ENCODE peak calls at places on chromosomes 2 and 18, in five cellular contexts. U, Q, L, T and P are unnamed samples.

GRCh38 chr18:13500891-13501887 is 225.2 kb downstream of the FAM210A start:
- DNase-seq in U (no peak), Q (no peak), L (peak), T (no peak), P (no peak)

GRCh38 chr2:11220445-11220844 is 65.2 kb downstream of the SLC66A3 start:
- DNase-seq in U (no peak), Q (no peak), L (no peak), T (no peak), P (no peak)

GRCh38 chr2:84849271-84849952 is 31.5 kb downstream of the TRABD2A start:
- DNase-seq in U (no peak), Q (peak), L (no peak), T (peak), P (no peak)

GRCh38 chr2:69299772-69300516 is 87.1 kb downstream of the GFPT1 start:
- DNase-seq in U (no peak), Q (no peak), L (no peak), T (no peak), P (no peak)

GRCh38 chr2:152100961-152101360 is 2.1 kb upstream of the CACNB4 start:
- DNase-seq in U (no peak), Q (no peak), L (no peak), T (no peak), P (no peak)

GRCh38 chr18:23825978-23826405 is 136.7 kb downstream of the LAMA3 start:
- DNase-seq in U (no peak), Q (no peak), L (no peak), T (no peak), P (no peak)

GRCh38 chr2:211534655-211535054 is 978.3 kb downstream of the CPS1 start:
- DNase-seq in U (no peak), Q (no peak), L (peak), T (peak), P (no peak)

GRCh38 chr2:203782262-203782976 is 76.0 kb downstream of the CD28 start:
- DNase-seq in U (peak), Q (peak), L (peak), T (peak), P (no peak)

GRCh38 chr18:58850784-58851469 is 13.8 kb upstream of the ZNF532 start:
- DNase-seq in U (no peak), Q (no peak), L (no peak), T (no peak), P (no peak)

GRCh38 chr18:31102020-31102684 is at the start of gene DSC2:
- DNase-seq in U (no peak), Q (no peak), L (no peak), T (peak), P (no peak)

GRCh38 chr2:111119004-111119846 is 1.5 kb upstream of the BCL2L11 start:
- DNase-seq in U (no peak), Q (peak), L (no peak), T (no peak), P (no peak)

GRCh38 chr18:70420151-70420898 is 131.5 kb downstream of the SOCS6 start:
- DNase-seq in U (no peak), Q (no peak), L (no peak), T (no peak), P (no peak)

GRCh38 chr2:65300134-65300771 is 72.6 kb downstream of the ACTR2 start:
- DNase-seq in U (no peak), Q (no peak), L (no peak), T (no peak), P (no peak)

GRCh38 chr2:191679818-191680600 is 2.1 kb downstream of the NABP1 start:
- DNase-seq in U (no peak), Q (no peak), L (no peak), T (no peak), P (no peak)

GRCh38 chr2:10400568-10400977 is 47.6 kb downstream of the ODC1 start:
- DNase-seq in U (no peak), Q (no peak), L (no peak), T (no peak), P (no peak)

GRCh38 chr2:208252766-208253492 is 1.9 kb downstream of the IDH1 start:
- DNase-seq in U (no peak), Q (no peak), L (no peak), T (no peak), P (no peak)

GRCh38 chr2:188966728-188967127 is 7.4 kb upstream of the COL3A1 start:
- DNase-seq in U (no peak), Q (no peak), L (no peak), T (no peak), P (no peak)

GRCh38 chr2:112793449-112793978 is 9.2 kb upstream of the IL1A start:
- DNase-seq in U (no peak), Q (no peak), L (no peak), T (no peak), P (no peak)

GRCh38 chr2:71336802-71337201 is 5.2 kb downstream of the ZNF638 start:
- DNase-seq in U (no peak), Q (no peak), L (no peak), T (no peak), P (no peak)

GRCh38 chr18:13137939-13138821 is 80.4 kb upstream of the LDLRAD4 start:
- DNase-seq in U (peak), Q (peak), L (no peak), T (no peak), P (peak)

GRCh38 chr18:57533399-57533884 is 53.1 kb downstream of the FECH start:
- DNase-seq in U (no peak), Q (no peak), L (no peak), T (no peak), P (no peak)

GRCh38 chr2:214006601-214007000 is 404.3 kb upstream of the VWC2L start:
- DNase-seq in U (no peak), Q (no peak), L (no peak), T (no peak), P (no peak)

GRCh38 chr2:101432411-101433181 is 42.3 kb downstream of the RFX8 start:
- DNase-seq in U (no peak), Q (no peak), L (no peak), T (no peak), P (no peak)

GRCh38 chr2:128237911-128238697 is 80.6 kb downstream of the HS6ST1 start:
- DNase-seq in U (no peak), Q (no peak), L (no peak), T (no peak), P (no peak)

GRCh38 chr2:85751627-85752026 is 2.2 kb upstream of the ATOH8 start:
- DNase-seq in U (no peak), Q (no peak), L (no peak), T (no peak), P (no peak)

GRCh38 chr2:129876576-129876975 is 102.9 kb upstream of the RAB6C start:
- DNase-seq in U (no peak), Q (no peak), L (no peak), T (no peak), P (no peak)

GRCh38 chr18:58288922-58289797 is 245.1 kb downstream of the NEDD4L start:
- DNase-seq in U (no peak), Q (no peak), L (no peak), T (no peak), P (peak)

GRCh38 chr18:48199399-48199798 is 209.8 kb downstream of the ZBTB7C start:
- DNase-seq in U (no peak), Q (no peak), L (no peak), T (no peak), P (no peak)

GRCh38 chr2:218002792-218003191 is at the start of gene TNS1:
- DNase-seq in U (no peak), Q (no peak), L (no peak), T (peak), P (no peak)

GRCh38 chr2:170002096-170002495 is 174.8 kb downstream of the UBR3 start:
- DNase-seq in U (no peak), Q (no peak), L (no peak), T (no peak), P (no peak)